ENCODE peak calls at places on chromosomes 5 and 9, in eight cellular contexts. One of them, this sample, is unnamed.

GRCh38 chr5:55313870-55314617 is 6.3 kb downstream of the MTREX start:
- DNase-seq in neural progenitor cell: no peak
- DNase-seq in cardiac muscle cell: no peak
- DNase-seq in neuronal stem cell: no peak
- DNase-seq in uterus: no peak
- DNase-seq in aorta: no peak
- DNase-seq in upper lobe of right lung: no peak
- DNase-seq in stomach: no peak
- DNase-seq in this sample: no peak

GRCh38 chr9:105886136-105886535 is 191.8 kb downstream of the TMEM38B start:
- DNase-seq in neural progenitor cell: no peak
- DNase-seq in cardiac muscle cell: no peak
- DNase-seq in neuronal stem cell: no peak
- DNase-seq in uterus: no peak
- DNase-seq in aorta: no peak
- DNase-seq in upper lobe of right lung: no peak
- DNase-seq in stomach: no peak
- DNase-seq in this sample: no peak

GRCh38 chr9:1702701-1703100 is 312.4 kb upstream of the SMARCA2 start:
- DNase-seq in neural progenitor cell: no peak
- DNase-seq in cardiac muscle cell: no peak
- DNase-seq in neuronal stem cell: no peak
- DNase-seq in uterus: no peak
- DNase-seq in aorta: no peak
- DNase-seq in upper lobe of right lung: no peak
- DNase-seq in stomach: no peak
- DNase-seq in this sample: no peak

GRCh38 chr5:142902188-142902965 is 132.2 kb downstream of the ARHGAP26 start:
- DNase-seq in neural progenitor cell: no peak
- DNase-seq in cardiac muscle cell: no peak
- DNase-seq in neuronal stem cell: no peak
- DNase-seq in uterus: no peak
- DNase-seq in aorta: no peak
- DNase-seq in upper lobe of right lung: no peak
- DNase-seq in stomach: no peak
- DNase-seq in this sample: no peak

GRCh38 chr9:70883056-70883455 is 238.4 kb downstream of the TRPM3 start:
- DNase-seq in neural progenitor cell: no peak
- DNase-seq in cardiac muscle cell: no peak
- DNase-seq in neuronal stem cell: no peak
- DNase-seq in uterus: no peak
- DNase-seq in aorta: no peak
- DNase-seq in upper lobe of right lung: no peak
- DNase-seq in stomach: no peak
- DNase-seq in this sample: no peak

GRCh38 chr5:113804264-113804663 is 290.8 kb downstream of the YTHDC2 start:
- DNase-seq in neural progenitor cell: no peak
- DNase-seq in cardiac muscle cell: no peak
- DNase-seq in neuronal stem cell: no peak
- DNase-seq in uterus: no peak
- DNase-seq in aorta: no peak
- DNase-seq in upper lobe of right lung: no peak
- DNase-seq in stomach: no peak
- DNase-seq in this sample: no peak

GRCh38 chr5:95817430-95817829 is 5.1 kb downstream of the GLRX start:
- DNase-seq in neural progenitor cell: peak; percentile 27
- DNase-seq in cardiac muscle cell: no peak
- DNase-seq in neuronal stem cell: no peak
- DNase-seq in uterus: no peak
- DNase-seq in aorta: no peak
- DNase-seq in upper lobe of right lung: no peak
- DNase-seq in stomach: no peak
- DNase-seq in this sample: peak; percentile 60

GRCh38 chr9:114908796-114909448 is 21.5 kb downstream of the TNFSF8 start:
- DNase-seq in neural progenitor cell: no peak
- DNase-seq in cardiac muscle cell: no peak
- DNase-seq in neuronal stem cell: no peak
- DNase-seq in uterus: no peak
- DNase-seq in aorta: no peak
- DNase-seq in upper lobe of right lung: no peak
- DNase-seq in stomach: no peak
- DNase-seq in this sample: no peak

GRCh38 chr9:116189683-116190082 is 36.1 kb downstream of the PAPPA start:
- DNase-seq in neural progenitor cell: no peak
- DNase-seq in cardiac muscle cell: no peak
- DNase-seq in neuronal stem cell: no peak
- DNase-seq in uterus: no peak
- DNase-seq in aorta: no peak
- DNase-seq in upper lobe of right lung: peak; percentile 65
- DNase-seq in stomach: peak; percentile 43
- DNase-seq in this sample: peak; percentile 31

GRCh38 chr5:81751836-81752643 is 1.1 kb upstream of the SSBP2 start:
- DNase-seq in neural progenitor cell: peak; percentile 75
- DNase-seq in cardiac muscle cell: peak; percentile 19
- DNase-seq in neuronal stem cell: peak; percentile 57
- DNase-seq in uterus: no peak
- DNase-seq in aorta: peak; percentile 83
- DNase-seq in upper lobe of right lung: no peak
- DNase-seq in stomach: peak; percentile 30
- DNase-seq in this sample: no peak

GRCh38 chr9:38066907-38067610 is 2.0 kb downstream of the SHB start:
- DNase-seq in neural progenitor cell: peak; percentile 42
- DNase-seq in cardiac muscle cell: no peak
- DNase-seq in neuronal stem cell: no peak
- DNase-seq in uterus: peak; percentile 46
- DNase-seq in aorta: peak; percentile 87
- DNase-seq in upper lobe of right lung: peak; percentile 84
- DNase-seq in stomach: peak; percentile 79
- DNase-seq in this sample: peak; percentile 81

GRCh38 chr5:149419532-149420485 is 40.7 kb upstream of the IL17B start:
- DNase-seq in neural progenitor cell: no peak
- DNase-seq in cardiac muscle cell: no peak
- DNase-seq in neuronal stem cell: no peak
- DNase-seq in uterus: peak; percentile 49
- DNase-seq in aorta: no peak
- DNase-seq in upper lobe of right lung: no peak
- DNase-seq in stomach: no peak
- DNase-seq in this sample: no peak

GRCh38 chr5:50553560-50553984 is 112.5 kb upstream of the EMB start:
- DNase-seq in neural progenitor cell: no peak
- DNase-seq in cardiac muscle cell: peak; percentile 23
- DNase-seq in neuronal stem cell: no peak
- DNase-seq in uterus: no peak
- DNase-seq in aorta: no peak
- DNase-seq in upper lobe of right lung: peak; percentile 63
- DNase-seq in stomach: no peak
- DNase-seq in this sample: no peak

GRCh38 chr5:475704-476101 is 32.7 kb downstream of the EXOC3 start:
- DNase-seq in neural progenitor cell: no peak
- DNase-seq in cardiac muscle cell: no peak
- DNase-seq in neuronal stem cell: no peak
- DNase-seq in uterus: no peak
- DNase-seq in aorta: peak; percentile 68
- DNase-seq in upper lobe of right lung: no peak
- DNase-seq in stomach: no peak
- DNase-seq in this sample: peak; percentile 51

GRCh38 chr9:134768332-134769083 is 112.1 kb upstream of the FCN2 start:
- DNase-seq in neural progenitor cell: no peak
- DNase-seq in cardiac muscle cell: no peak
- DNase-seq in neuronal stem cell: no peak
- DNase-seq in uterus: peak; percentile 71
- DNase-seq in aorta: peak; percentile 86
- DNase-seq in upper lobe of right lung: no peak
- DNase-seq in stomach: no peak
- DNase-seq in this sample: no peak

DNA sequence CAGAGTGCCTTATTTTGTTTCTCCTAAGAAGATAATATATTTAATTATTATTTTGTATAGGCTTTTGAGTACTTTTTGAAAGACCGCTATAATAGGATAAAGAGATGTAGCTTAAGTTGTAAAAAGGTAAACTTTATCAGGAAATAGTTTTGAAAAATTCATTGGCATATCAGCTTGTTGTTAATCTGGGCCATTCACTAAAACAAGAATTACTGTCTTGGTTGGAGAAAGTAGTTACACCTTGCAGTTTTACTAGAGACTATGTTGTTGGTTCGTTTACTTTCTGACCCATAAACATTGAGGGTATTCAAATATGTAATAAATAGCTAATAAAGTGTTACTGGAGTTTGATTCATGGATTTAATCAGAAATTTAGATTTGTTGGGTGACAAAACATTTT is 33.7 kb downstream of the TNPO1 start:
- DNase-seq in neural progenitor cell: no peak
- DNase-seq in cardiac muscle cell: no peak
- DNase-seq in neuronal stem cell: no peak
- DNase-seq in uterus: no peak
- DNase-seq in aorta: no peak
- DNase-seq in upper lobe of right lung: no peak
- DNase-seq in stomach: no peak
- DNase-seq in this sample: no peak
- H3K4me3 ChIP-seq in neural progenitor cell: peak overlapping the region; percentile 77
- H3K4me3 ChIP-seq in cardiac muscle cell: peak overlapping the region; percentile 66
- H3K4me3 ChIP-seq in neuronal stem cell: no peak overlapping the region
- H3K4me3 ChIP-seq in uterus: peak overlapping the region; percentile 91
- H3K4me3 ChIP-seq in aorta: peak overlapping the region; percentile 99
- H3K4me3 ChIP-seq in upper lobe of right lung: peak overlapping the region; percentile 75
- H3K4me3 ChIP-seq in stomach: peak overlapping the region; percentile 94
- H3K4me3 ChIP-seq in this sample: no peak overlapping the region

DNA sequence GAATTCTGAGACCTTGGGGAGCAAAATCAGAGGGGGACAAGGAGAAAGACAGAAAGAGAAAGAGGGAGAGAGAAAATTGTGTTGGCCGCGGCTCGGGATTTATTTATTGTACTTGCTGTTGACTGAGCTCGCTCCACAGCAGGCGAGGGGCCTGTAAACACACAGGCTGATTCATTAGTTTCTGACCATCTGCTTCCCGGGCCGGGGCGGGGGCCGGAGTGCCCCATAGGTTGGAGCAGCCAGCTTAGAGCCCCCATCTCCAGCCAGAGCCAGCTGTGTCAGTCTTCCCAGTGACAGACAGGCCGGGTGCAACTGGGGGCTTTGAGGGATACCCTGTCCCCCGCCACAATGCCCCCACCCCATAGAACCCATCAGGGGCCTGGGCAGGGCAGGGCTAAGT is 30.9 kb downstream of the NTNG2 start:
- DNase-seq in neural progenitor cell: no peak
- DNase-seq in cardiac muscle cell: no peak
- DNase-seq in neuronal stem cell: no peak
- DNase-seq in uterus: no peak
- DNase-seq in aorta: no peak
- DNase-seq in upper lobe of right lung: no peak
- DNase-seq in stomach: no peak
- DNase-seq in this sample: no peak
- H3K4me1 ChIP-seq in neural progenitor cell: no peaks in the 10 kb centered on the region
- H3K4me1 ChIP-seq in cardiac muscle cell: no peaks in the 10 kb centered on the region
- H3K4me1 ChIP-seq in neuronal stem cell: no peaks in the 10 kb centered on the region
- H3K4me1 ChIP-seq in uterus: no peaks in the 10 kb centered on the region
- H3K4me1 ChIP-seq in aorta: no peaks in the 10 kb centered on the region
- H3K4me1 ChIP-seq in upper lobe of right lung: no peaks in the 10 kb centered on the region
- H3K4me1 ChIP-seq in stomach: no peaks in the 10 kb centered on the region
- H3K4me1 ChIP-seq in this sample: no peaks in the 10 kb centered on the region

GRCh38 chr5:157049605-157050004 is 9.3 kb downstream of the HAVCR1 start:
- DNase-seq in neural progenitor cell: no peak
- DNase-seq in cardiac muscle cell: no peak
- DNase-seq in neuronal stem cell: no peak
- DNase-seq in uterus: no peak
- DNase-seq in aorta: no peak
- DNase-seq in upper lobe of right lung: no peak
- DNase-seq in stomach: no peak
- DNase-seq in this sample: no peak

GRCh38 chr5:157050050-157050449 is 8.9 kb downstream of the HAVCR1 start:
- DNase-seq in neural progenitor cell: no peak
- DNase-seq in cardiac muscle cell: no peak
- DNase-seq in neuronal stem cell: no peak
- DNase-seq in uterus: no peak
- DNase-seq in aorta: no peak
- DNase-seq in upper lobe of right lung: no peak
- DNase-seq in stomach: no peak
- DNase-seq in this sample: no peak

GRCh38 chr5:157047898-157048297 is 11.0 kb downstream of the HAVCR1 start:
- DNase-seq in neural progenitor cell: no peak
- DNase-seq in cardiac muscle cell: no peak
- DNase-seq in neuronal stem cell: no peak
- DNase-seq in uterus: no peak
- DNase-seq in aorta: no peak
- DNase-seq in upper lobe of right lung: no peak
- DNase-seq in stomach: no peak
- DNase-seq in this sample: no peak

GRCh38 chr5:157046041-157046440 is 12.9 kb downstream of the HAVCR1 start:
- DNase-seq in neural progenitor cell: no peak
- DNase-seq in cardiac muscle cell: peak; percentile 7
- DNase-seq in neuronal stem cell: no peak
- DNase-seq in uterus: no peak
- DNase-seq in aorta: no peak
- DNase-seq in upper lobe of right lung: no peak
- DNase-seq in stomach: peak; percentile 39
- DNase-seq in this sample: peak; percentile 38

GRCh38 chr5:157051604-157052245 is 7.2 kb downstream of the HAVCR1 start:
- DNase-seq in neural progenitor cell: no peak
- DNase-seq in cardiac muscle cell: no peak
- DNase-seq in neuronal stem cell: no peak
- DNase-seq in uterus: no peak
- DNase-seq in aorta: no peak
- DNase-seq in upper lobe of right lung: no peak
- DNase-seq in stomach: no peak
- DNase-seq in this sample: no peak
- H3K4me3 ChIP-seq in neural progenitor cell: no peak overlapping the region
- H3K4me3 ChIP-seq in cardiac muscle cell: no peak overlapping the region
- H3K4me3 ChIP-seq in neuronal stem cell: no peak overlapping the region
- H3K4me3 ChIP-seq in uterus: no peak overlapping the region
- H3K4me3 ChIP-seq in aorta: no peak overlapping the region
- H3K4me3 ChIP-seq in upper lobe of right lung: no peak overlapping the region
- H3K4me3 ChIP-seq in stomach: no peak overlapping the region
- H3K4me3 ChIP-seq in this sample: no peak overlapping the region

GRCh38 chr9:133529457-133529856 is 4.7 kb upstream of the MYMK start:
- DNase-seq in neural progenitor cell: no peak
- DNase-seq in cardiac muscle cell: no peak
- DNase-seq in neuronal stem cell: no peak
- DNase-seq in uterus: no peak
- DNase-seq in aorta: no peak
- DNase-seq in upper lobe of right lung: no peak
- DNase-seq in stomach: no peak
- DNase-seq in this sample: no peak

GRCh38 chr9:133529874-133530273 is 4.6 kb upstream of the ADAMTSL2 start:
- DNase-seq in neural progenitor cell: no peak
- DNase-seq in cardiac muscle cell: no peak
- DNase-seq in neuronal stem cell: no peak
- DNase-seq in uterus: no peak
- DNase-seq in aorta: no peak
- DNase-seq in upper lobe of right lung: no peak
- DNase-seq in stomach: no peak
- DNase-seq in this sample: no peak

GRCh38 chr9:133532937-133533668 is 1.4 kb upstream of the ADAMTSL2 start:
- DNase-seq in neural progenitor cell: peak; percentile 88
- DNase-seq in cardiac muscle cell: peak; percentile 68
- DNase-seq in neuronal stem cell: peak; percentile 68
- DNase-seq in uterus: peak; percentile 65
- DNase-seq in aorta: peak; percentile 91
- DNase-seq in upper lobe of right lung: peak; percentile 84
- DNase-seq in stomach: peak; percentile 79
- DNase-seq in this sample: peak; percentile 87

GRCh38 chr9:133528887-133529262 is 4.1 kb upstream of the MYMK start:
- DNase-seq in neural progenitor cell: no peak
- DNase-seq in cardiac muscle cell: no peak
- DNase-seq in neuronal stem cell: no peak
- DNase-seq in uterus: no peak
- DNase-seq in aorta: no peak
- DNase-seq in upper lobe of right lung: no peak
- DNase-seq in stomach: no peak
- DNase-seq in this sample: no peak

GRCh38 chr9:133531293-133531692 is 3.2 kb upstream of the ADAMTSL2 start:
- DNase-seq in neural progenitor cell: no peak
- DNase-seq in cardiac muscle cell: peak; percentile 60
- DNase-seq in neuronal stem cell: no peak
- DNase-seq in uterus: no peak
- DNase-seq in aorta: no peak
- DNase-seq in upper lobe of right lung: no peak
- DNase-seq in stomach: no peak
- DNase-seq in this sample: no peak
- H3K4me1 ChIP-seq in neural progenitor cell: peaks cover 43% of the 10 kb centered on the region
- H3K4me1 ChIP-seq in cardiac muscle cell: peaks cover 54% of the 10 kb centered on the region
- H3K4me1 ChIP-seq in neuronal stem cell: peaks cover 35% of the 10 kb centered on the region
- H3K4me1 ChIP-seq in uterus: peaks cover 25% of the 10 kb centered on the region
- H3K4me1 ChIP-seq in aorta: no peaks in the 10 kb centered on the region
- H3K4me1 ChIP-seq in upper lobe of right lung: peaks cover 40% of the 10 kb centered on the region
- H3K4me1 ChIP-seq in stomach: peaks cover 47% of the 10 kb centered on the region
- H3K4me1 ChIP-seq in this sample: peaks cover 5% of the 10 kb centered on the region